ENCODE peak calls at places on chromosomes 4 and X, in five cellular contexts. R is GM12865, H is WERI-Rb-1, J is astrocyte of the spinal cord, B is lung. V is an unnamed sample.
A peak's percentile ranks its signal among the peaks of the same experiment; 100 is the strongest.

GRCh38 chr4:124936427-124936826 is 223.9 kb upstream of the ANKRD50 start:
- DNase-seq in R (no peak), B (peak; percentile 74), H (no peak), J (peak; percentile 70), V (peak; percentile 70)

GRCh38 chrX:70134116-70134477 is 850 bp downstream of the IGBP1 start:
- DNase-seq in R (no peak), H (no peak), B (no peak), J (peak; percentile 1), V (no peak)

GRCh38 chrX:135185795-135186443 is 14.7 kb upstream of the CT55 start:
- DNase-seq in J (peak; percentile 33), R (peak; percentile 58), H (peak; percentile 31), B (peak; percentile 38), V (peak; percentile 3)

GRCh38 chrX:13691845-13692334 is 3.0 kb downstream of the RAB9A start:
- DNase-seq in B (no peak), H (no peak), R (peak; percentile 51), J (no peak), V (no peak)

GRCh38 chr4:12146349-12146748 is 717.7 kb upstream of the HS3ST1 start:
- DNase-seq in R (no peak), J (no peak), B (no peak), H (no peak), V (no peak)

GRCh38 chrX:82134378-82134777 is 932.5 kb downstream of the SH3BGRL start:
- DNase-seq in B (no peak), H (no peak), R (no peak), J (no peak), V (no peak)

GRCh38 chr4:78578674-78579430 is 27.3 kb downstream of the ANXA3 start:
- DNase-seq in J (no peak), H (no peak), B (no peak), R (no peak), V (no peak)

GRCh38 chr4:185708348-185708747 is 103.6 kb downstream of the SORBS2 start:
- DNase-seq in H (no peak), J (peak; percentile 72), B (no peak), R (no peak), V (peak; percentile 48)

GRCh38 chr4:182917182-182918043 is at the start of gene DCTD:
- DNase-seq in R (peak; percentile 95), J (peak; percentile 67), H (peak; percentile 87), B (peak; percentile 75), V (no peak)

GRCh38 chr4:102429553-102429952 is 71.6 kb upstream of the NFKB1 start:
- DNase-seq in J (peak; percentile 77), R (no peak), H (no peak), B (no peak), V (peak; percentile 79)

GRCh38 chrX:80181079-80181478 is 166.5 kb downstream of the TBX22 start:
- DNase-seq in H (no peak), J (no peak), B (no peak), R (no peak), V (no peak)
- TF ChIP-seq CTCF in H (peak; percentile 52), J (no peak), B (no peak), R (peak; percentile 15), V (no peak)

DNA sequence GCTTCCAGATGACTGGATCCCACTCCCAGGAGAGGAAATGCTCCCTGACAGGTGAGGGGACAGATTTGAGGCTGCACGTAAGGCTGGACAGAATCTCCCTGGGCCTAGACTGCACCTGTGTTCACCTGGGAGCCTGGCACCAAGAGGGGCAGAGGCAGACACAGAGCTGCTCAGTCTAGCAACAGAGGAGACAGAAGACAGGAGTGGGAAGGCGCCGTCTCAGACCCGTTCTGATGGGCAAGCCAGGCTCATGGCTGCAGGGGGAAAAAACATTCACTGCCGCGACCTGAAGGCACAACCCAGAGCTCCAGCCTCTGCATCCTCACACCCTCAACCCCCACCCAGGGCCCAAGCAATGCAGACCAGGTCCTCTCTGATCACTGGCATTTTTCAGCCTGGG is 16.8 kb downstream of the BCAP31 start:
- DNase-seq in R (no peak), B (no peak), H (no peak), J (no peak), V (no peak)
- H3K4me3 ChIP-seq in R (no peak overlapping the region), B (no peak overlapping the region), H (no peak overlapping the region), J (no peak overlapping the region), V (no peak overlapping the region)

GRCh38 chr4:189436207-189436606 is 504.5 kb upstream of the FRG1 start:
- DNase-seq in B (no peak), H (no peak), R (no peak), J (no peak), V (no peak)
- TF ChIP-seq CTCF in B (no peak), H (peak; percentile 47), R (no peak), J (no peak), V (no peak)

DNA sequence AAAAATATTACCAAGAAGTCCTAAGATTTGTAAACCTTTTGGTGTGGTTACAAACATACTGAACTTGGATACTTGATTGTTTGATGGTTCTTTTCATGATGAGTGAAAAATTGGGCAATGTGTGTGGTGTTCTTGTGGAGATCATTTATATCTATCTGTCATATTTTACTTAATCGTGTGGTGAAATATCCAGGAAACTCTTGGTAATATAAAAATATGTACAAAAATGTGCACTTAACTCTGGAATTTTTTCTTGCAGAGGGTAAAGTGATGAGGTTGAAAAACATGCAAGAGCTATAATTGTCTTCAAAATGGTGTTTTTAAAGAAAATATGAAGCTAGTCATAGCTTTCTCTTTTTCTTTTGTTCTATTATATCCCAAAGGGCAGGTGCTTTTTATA is 2.8 kb downstream of the DCUN1D4 start:
- DNase-seq in J (no peak), B (no peak), H (no peak), R (no peak), V (no peak)
- H3K4me3 ChIP-seq in J (no peak overlapping the region), B (no peak overlapping the region), H (no peak overlapping the region), R (no peak overlapping the region), V (no peak overlapping the region)

GRCh38 chr4:147617173-147617840 is at the start of gene TMEM184C:
- DNase-seq in J (peak; percentile 96), H (peak; percentile 99), R (peak; percentile 98), B (peak; percentile 99), V (peak; percentile 83)
- TF ChIP-seq CTCF in J (peak; percentile 17), H (peak; percentile 8), R (no peak), B (no peak), V (peak; percentile 19)

GRCh38 chrX:115318139-115318538 is 28.6 kb downstream of the LUZP4 start:
- DNase-seq in R (no peak), H (no peak), J (no peak), B (no peak), V (no peak)
- H3K4me3 ChIP-seq in R (no peak overlapping the region), H (no peak overlapping the region), J (no peak overlapping the region), B (no peak overlapping the region), V (no peak overlapping the region)

GRCh38 chrX:16839852-16840460 is 30.2 kb downstream of the RBBP7 start:
- DNase-seq in B (no peak), R (no peak), J (peak; percentile 70), H (peak; percentile 75), V (no peak)

GRCh38 chrX:16839224-16839851 is 30.8 kb downstream of the RBBP7 start:
- DNase-seq in B (no peak), J (no peak), H (peak; percentile 47), R (no peak), V (no peak)

GRCh38 chrX:16834811-16835210 is 35.4 kb downstream of the RBBP7 start:
- DNase-seq in J (peak; percentile 75), H (no peak), R (no peak), B (no peak), V (peak; percentile 66)

GRCh38 chrX:16836371-16836770 is 33.8 kb downstream of the RBBP7 start:
- DNase-seq in J (no peak), B (no peak), H (peak; percentile 42), R (peak; percentile 56), V (no peak)

GRCh38 chrX:16838202-16839066 is 31.7 kb downstream of the RBBP7 start:
- DNase-seq in B (no peak), J (peak; percentile 86), R (no peak), H (no peak), V (peak; percentile 49)
- TF ChIP-seq CTCF in B (no peak), J (no peak), R (no peak), H (peak; percentile 10), V (no peak)